ENCODE peak calls at places on chromosomes 12 and 14, in seven cellular contexts. One of them, this sample, is unnamed.

GRCh38 chr12:25723921-25724491 is 170.9 kb upstream of the LMNTD1 start:
- DNase-seq in CD4-positive, alpha-beta memory T cell: no peak
- DNase-seq in foreskin keratinocyte: peak
- DNase-seq in ovary: no peak
- DNase-seq in fibroblast of lung: peak
- DNase-seq in iPS DF 6.9: no peak
- DNase-seq in uterus: no peak
- DNase-seq in this sample: no peak

GRCh38 chr12:5295151-5295550 is 136.8 kb upstream of the NTF3 start:
- DNase-seq in CD4-positive, alpha-beta memory T cell: no peak
- DNase-seq in foreskin keratinocyte: no peak
- DNase-seq in ovary: no peak
- DNase-seq in fibroblast of lung: no peak
- DNase-seq in iPS DF 6.9: no peak
- DNase-seq in uterus: no peak
- DNase-seq in this sample: no peak

GRCh38 chr12:44876554-44877275 is 600 bp upstream of the NELL2 start:
- DNase-seq in CD4-positive, alpha-beta memory T cell: peak
- DNase-seq in foreskin keratinocyte: peak
- DNase-seq in ovary: no peak
- DNase-seq in fibroblast of lung: peak
- DNase-seq in iPS DF 6.9: peak
- DNase-seq in uterus: no peak
- DNase-seq in this sample: no peak

GRCh38 chr12:105848286-105848685 is 290.5 kb downstream of the NUAK1 start:
- DNase-seq in CD4-positive, alpha-beta memory T cell: no peak
- DNase-seq in foreskin keratinocyte: no peak
- DNase-seq in ovary: no peak
- DNase-seq in fibroblast of lung: no peak
- DNase-seq in iPS DF 6.9: no peak
- DNase-seq in uterus: no peak
- DNase-seq in this sample: no peak

GRCh38 chr12:24407884-24408283 is 458.4 kb upstream of the SOX5 start:
- DNase-seq in CD4-positive, alpha-beta memory T cell: no peak
- DNase-seq in foreskin keratinocyte: no peak
- DNase-seq in ovary: no peak
- DNase-seq in fibroblast of lung: no peak
- DNase-seq in iPS DF 6.9: no peak
- DNase-seq in uterus: no peak
- DNase-seq in this sample: no peak

GRCh38 chr12:58918475-58918874 is 1.8 kb downstream of the LRIG3 start:
- DNase-seq in CD4-positive, alpha-beta memory T cell: no peak
- DNase-seq in foreskin keratinocyte: peak
- DNase-seq in ovary: no peak
- DNase-seq in fibroblast of lung: peak
- DNase-seq in iPS DF 6.9: no peak
- DNase-seq in uterus: no peak
- DNase-seq in this sample: no peak

GRCh38 chr14:43308411-43308810 is 1198.7 kb downstream of the FSCB start:
- DNase-seq in CD4-positive, alpha-beta memory T cell: no peak
- DNase-seq in foreskin keratinocyte: peak
- DNase-seq in ovary: no peak
- DNase-seq in fibroblast of lung: peak
- DNase-seq in iPS DF 6.9: no peak
- DNase-seq in uterus: no peak
- DNase-seq in this sample: no peak

GRCh38 chr12:112328411-112329124 is 53.7 kb downstream of the HECTD4 start:
- DNase-seq in CD4-positive, alpha-beta memory T cell: no peak
- DNase-seq in foreskin keratinocyte: no peak
- DNase-seq in ovary: no peak
- DNase-seq in fibroblast of lung: peak
- DNase-seq in iPS DF 6.9: no peak
- DNase-seq in uterus: no peak
- DNase-seq in this sample: no peak

GRCh38 chr14:21084396-21084795 is 14.1 kb downstream of the ZNF219 start:
- DNase-seq in CD4-positive, alpha-beta memory T cell: no peak
- DNase-seq in foreskin keratinocyte: no peak
- DNase-seq in ovary: no peak
- DNase-seq in fibroblast of lung: no peak
- DNase-seq in iPS DF 6.9: no peak
- DNase-seq in uterus: no peak
- DNase-seq in this sample: no peak

GRCh38 chr14:89651805-89652204 is 234.8 kb upstream of the FOXN3 start:
- DNase-seq in CD4-positive, alpha-beta memory T cell: no peak
- DNase-seq in foreskin keratinocyte: no peak
- DNase-seq in ovary: no peak
- DNase-seq in fibroblast of lung: no peak
- DNase-seq in iPS DF 6.9: no peak
- DNase-seq in uterus: no peak
- DNase-seq in this sample: no peak

GRCh38 chr12:93128332-93128707 is 199.2 kb upstream of the EEA1 start:
- DNase-seq in CD4-positive, alpha-beta memory T cell: no peak
- DNase-seq in foreskin keratinocyte: no peak
- DNase-seq in ovary: peak
- DNase-seq in fibroblast of lung: no peak
- DNase-seq in iPS DF 6.9: no peak
- DNase-seq in uterus: no peak
- DNase-seq in this sample: no peak

GRCh38 chr12:65524666-65525065 is 246.2 kb downstream of the MSRB3 start:
- DNase-seq in CD4-positive, alpha-beta memory T cell: no peak
- DNase-seq in foreskin keratinocyte: peak
- DNase-seq in ovary: no peak
- DNase-seq in fibroblast of lung: peak
- DNase-seq in iPS DF 6.9: no peak
- DNase-seq in uterus: no peak
- DNase-seq in this sample: no peak

GRCh38 chr12:44875417-44875953 is 630 bp downstream of the NELL2 start:
- DNase-seq in CD4-positive, alpha-beta memory T cell: peak
- DNase-seq in foreskin keratinocyte: no peak
- DNase-seq in ovary: no peak
- DNase-seq in fibroblast of lung: peak
- DNase-seq in iPS DF 6.9: peak
- DNase-seq in uterus: no peak
- DNase-seq in this sample: no peak

GRCh38 chr14:104689620-104690265 is 325 bp downstream of the INF2 start:
- DNase-seq in CD4-positive, alpha-beta memory T cell: no peak
- DNase-seq in foreskin keratinocyte: no peak
- DNase-seq in ovary: no peak
- DNase-seq in fibroblast of lung: peak
- DNase-seq in iPS DF 6.9: no peak
- DNase-seq in uterus: no peak
- DNase-seq in this sample: no peak

GRCh38 chr14:25049559-25050493 is at the start of gene STXBP6:
- DNase-seq in CD4-positive, alpha-beta memory T cell: no peak
- DNase-seq in foreskin keratinocyte: peak
- DNase-seq in ovary: peak
- DNase-seq in fibroblast of lung: peak
- DNase-seq in iPS DF 6.9: no peak
- DNase-seq in uterus: peak
- DNase-seq in this sample: peak

GRCh38 chr12:20264608-20265114 is 103.7 kb upstream of the PDE3A start:
- DNase-seq in CD4-positive, alpha-beta memory T cell: no peak
- DNase-seq in foreskin keratinocyte: no peak
- DNase-seq in ovary: no peak
- DNase-seq in fibroblast of lung: no peak
- DNase-seq in iPS DF 6.9: peak
- DNase-seq in uterus: no peak
- DNase-seq in this sample: no peak

GRCh38 chr12:108633081-108633533 is 587 bp downstream of the SELPLG start:
- DNase-seq in CD4-positive, alpha-beta memory T cell: no peak
- DNase-seq in foreskin keratinocyte: no peak
- DNase-seq in ovary: no peak
- DNase-seq in fibroblast of lung: no peak
- DNase-seq in iPS DF 6.9: no peak
- DNase-seq in uterus: no peak
- DNase-seq in this sample: no peak

GRCh38 chr12:28640519-28640918 is 450.3 kb downstream of the CCDC91 start:
- DNase-seq in CD4-positive, alpha-beta memory T cell: no peak
- DNase-seq in foreskin keratinocyte: no peak
- DNase-seq in ovary: no peak
- DNase-seq in fibroblast of lung: no peak
- DNase-seq in iPS DF 6.9: no peak
- DNase-seq in uterus: no peak
- DNase-seq in this sample: no peak

GRCh38 chr12:24759155-24759554 is 189.7 kb downstream of the BCAT1 start:
- DNase-seq in CD4-positive, alpha-beta memory T cell: no peak
- DNase-seq in foreskin keratinocyte: peak
- DNase-seq in ovary: no peak
- DNase-seq in fibroblast of lung: no peak
- DNase-seq in iPS DF 6.9: no peak
- DNase-seq in uterus: no peak
- DNase-seq in this sample: no peak

GRCh38 chr12:19967486-19967885 is 400.9 kb upstream of the PDE3A start:
- DNase-seq in CD4-positive, alpha-beta memory T cell: no peak
- DNase-seq in foreskin keratinocyte: peak
- DNase-seq in ovary: no peak
- DNase-seq in fibroblast of lung: peak
- DNase-seq in iPS DF 6.9: no peak
- DNase-seq in uterus: peak
- DNase-seq in this sample: no peak

GRCh38 chr14:103890836-103891666 is 37.2 kb upstream of the TDRD9 start:
- DNase-seq in CD4-positive, alpha-beta memory T cell: no peak
- DNase-seq in foreskin keratinocyte: no peak
- DNase-seq in ovary: no peak
- DNase-seq in fibroblast of lung: no peak
- DNase-seq in iPS DF 6.9: no peak
- DNase-seq in uterus: no peak
- DNase-seq in this sample: no peak

GRCh38 chr12:117402363-117402762 is 40.9 kb upstream of the NOS1 start:
- DNase-seq in CD4-positive, alpha-beta memory T cell: no peak
- DNase-seq in foreskin keratinocyte: no peak
- DNase-seq in ovary: no peak
- DNase-seq in fibroblast of lung: no peak
- DNase-seq in iPS DF 6.9: no peak
- DNase-seq in uterus: no peak
- DNase-seq in this sample: no peak

GRCh38 chr12:59736786-59737185 is 141.0 kb downstream of the SLC16A7 start:
- DNase-seq in CD4-positive, alpha-beta memory T cell: no peak
- DNase-seq in foreskin keratinocyte: peak
- DNase-seq in ovary: no peak
- DNase-seq in fibroblast of lung: peak
- DNase-seq in iPS DF 6.9: no peak
- DNase-seq in uterus: no peak
- DNase-seq in this sample: no peak

GRCh38 chr14:70188292-70188607 is 501 bp downstream of the SLC8A3 start:
- DNase-seq in CD4-positive, alpha-beta memory T cell: no peak
- DNase-seq in foreskin keratinocyte: no peak
- DNase-seq in ovary: no peak
- DNase-seq in fibroblast of lung: no peak
- DNase-seq in iPS DF 6.9: no peak
- DNase-seq in uterus: no peak
- DNase-seq in this sample: no peak

GRCh38 chr12:51196547-51196946 is 21.3 kb downstream of the POU6F1 start:
- DNase-seq in CD4-positive, alpha-beta memory T cell: no peak
- DNase-seq in foreskin keratinocyte: no peak
- DNase-seq in ovary: no peak
- DNase-seq in fibroblast of lung: no peak
- DNase-seq in iPS DF 6.9: no peak
- DNase-seq in uterus: no peak
- DNase-seq in this sample: no peak

GRCh38 chr14:68562911-68563255 is 230.0 kb downstream of the ZFP36L1 start:
- DNase-seq in CD4-positive, alpha-beta memory T cell: no peak
- DNase-seq in foreskin keratinocyte: no peak
- DNase-seq in ovary: no peak
- DNase-seq in fibroblast of lung: no peak
- DNase-seq in iPS DF 6.9: no peak
- DNase-seq in uterus: no peak
- DNase-seq in this sample: no peak
- H3K27ac ChIP-seq in CD4-positive, alpha-beta memory T cell: no peak
- H3K27ac ChIP-seq in foreskin keratinocyte: no peak
- H3K27ac ChIP-seq in ovary: peak
- H3K27ac ChIP-seq in fibroblast of lung: no peak
- H3K27ac ChIP-seq in iPS DF 6.9: no peak
- H3K27ac ChIP-seq in uterus: peak
- H3K27ac ChIP-seq in this sample: no peak

DNA sequence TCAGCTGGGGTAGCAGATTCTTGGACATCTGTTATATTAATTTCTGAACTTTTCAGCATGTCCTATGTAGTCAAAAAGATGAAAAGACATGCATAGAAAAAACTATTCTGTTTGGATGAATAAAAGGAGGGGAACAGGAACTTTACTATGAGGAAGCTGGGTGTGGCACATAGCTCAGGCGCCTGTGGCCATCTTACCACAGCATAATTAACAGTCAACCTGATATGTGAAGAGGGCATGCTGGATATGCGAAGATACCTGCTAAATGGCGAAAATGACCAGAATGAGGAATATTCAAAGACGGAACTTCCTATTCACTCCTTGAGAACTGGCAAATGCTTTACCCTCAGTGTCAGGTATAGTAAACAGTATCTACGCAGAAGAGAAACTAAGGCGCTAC is 18.4 kb downstream of the SETD3 start:
- DNase-seq in CD4-positive, alpha-beta memory T cell: no peak
- DNase-seq in foreskin keratinocyte: peak
- DNase-seq in ovary: no peak
- DNase-seq in fibroblast of lung: no peak
- DNase-seq in iPS DF 6.9: no peak
- DNase-seq in uterus: no peak
- DNase-seq in this sample: no peak
- H3K27ac ChIP-seq in CD4-positive, alpha-beta memory T cell: no peak
- H3K27ac ChIP-seq in foreskin keratinocyte: peak
- H3K27ac ChIP-seq in ovary: no peak
- H3K27ac ChIP-seq in fibroblast of lung: no peak
- H3K27ac ChIP-seq in iPS DF 6.9: no peak
- H3K27ac ChIP-seq in uterus: no peak
- H3K27ac ChIP-seq in this sample: no peak

DNA sequence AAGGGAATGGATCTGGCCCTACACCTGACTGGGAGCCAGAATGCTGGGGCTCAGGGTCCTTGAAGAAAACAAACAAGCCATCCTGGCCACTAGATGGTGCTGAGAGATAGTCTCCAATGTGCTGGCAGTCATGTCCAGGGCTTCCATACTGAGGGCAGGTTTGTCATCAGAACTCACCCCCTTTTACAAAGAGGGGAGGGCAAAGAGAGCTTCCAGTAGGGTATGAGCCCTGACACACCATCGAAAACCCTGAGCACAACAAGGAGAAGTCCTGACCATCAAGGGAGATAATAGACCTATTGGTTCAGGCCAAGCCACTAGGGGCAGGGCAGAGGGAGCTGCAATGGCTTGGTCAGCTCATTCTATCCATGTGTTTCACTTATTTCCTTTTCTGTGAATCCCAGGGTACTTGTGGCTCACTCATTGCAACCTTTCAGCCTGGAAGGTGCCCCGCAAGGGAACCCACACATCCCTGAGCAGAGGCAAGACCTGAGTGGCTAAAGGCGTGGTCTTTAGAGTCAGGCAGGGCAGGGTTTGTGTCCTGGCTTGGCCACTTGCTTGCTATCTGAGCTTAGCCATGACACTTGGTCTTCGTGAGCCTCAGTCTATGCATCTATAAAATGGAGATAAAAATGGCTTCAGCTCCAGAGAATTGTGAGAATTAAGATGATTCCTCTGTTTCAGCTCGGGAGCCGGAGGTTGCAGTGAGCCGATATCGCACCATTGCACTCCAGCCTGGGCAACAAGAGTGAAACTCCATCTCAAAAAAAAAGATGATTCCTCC is 6.2 kb upstream of the PLEKHH1 start:
- DNase-seq in CD4-positive, alpha-beta memory T cell: peak
- DNase-seq in foreskin keratinocyte: peak
- DNase-seq in ovary: no peak
- DNase-seq in fibroblast of lung: peak
- DNase-seq in iPS DF 6.9: peak
- DNase-seq in uterus: peak
- DNase-seq in this sample: peak
- H3K27ac ChIP-seq in CD4-positive, alpha-beta memory T cell: no peak
- H3K27ac ChIP-seq in foreskin keratinocyte: no peak
- H3K27ac ChIP-seq in ovary: no peak
- H3K27ac ChIP-seq in fibroblast of lung: no peak
- H3K27ac ChIP-seq in iPS DF 6.9: no peak
- H3K27ac ChIP-seq in uterus: no peak
- H3K27ac ChIP-seq in this sample: peak

GRCh38 chr14:101859538-101859902 is 98.0 kb downstream of the PPP2R5C start:
- DNase-seq in CD4-positive, alpha-beta memory T cell: no peak
- DNase-seq in foreskin keratinocyte: no peak
- DNase-seq in ovary: no peak
- DNase-seq in fibroblast of lung: no peak
- DNase-seq in iPS DF 6.9: no peak
- DNase-seq in uterus: no peak
- DNase-seq in this sample: no peak
- H3K27ac ChIP-seq in CD4-positive, alpha-beta memory T cell: peak
- H3K27ac ChIP-seq in foreskin keratinocyte: no peak
- H3K27ac ChIP-seq in ovary: no peak
- H3K27ac ChIP-seq in fibroblast of lung: no peak
- H3K27ac ChIP-seq in iPS DF 6.9: no peak
- H3K27ac ChIP-seq in uterus: no peak
- H3K27ac ChIP-seq in this sample: no peak